ENCODE peak calls at places on chromosomes 13 and 19, in four cellular contexts. S, T, U and W are unnamed samples.

GRCh38 chr13:113275387-113275786 is 21.7 kb upstream of the LAMP1 start:
- DNase-seq in S (peak; percentile 87), T (peak; percentile 47), U (peak; percentile 49), W (peak; percentile 70)

GRCh38 chr19:49453757-49454248 is 778 bp downstream of the ALDH16A1 start:
- DNase-seq in S (no peak), T (no peak), U (no peak), W (no peak)

GRCh38 chr13:32135655-32136054 is 104.1 kb downstream of the FRY start:
- DNase-seq in S (no peak), T (no peak), U (no peak), W (no peak)

GRCh38 chr19:15769586-15769985 is 17.9 kb upstream of the OR10H5 start:
- DNase-seq in S (no peak), T (no peak), U (no peak), W (no peak)

GRCh38 chr13:107192289-107192688 is 624.4 kb upstream of the ARGLU1 start:
- DNase-seq in S (peak; percentile 31), T (no peak), U (peak; percentile 24), W (peak; percentile 85)

GRCh38 chr13:32124743-32125142 is 93.2 kb downstream of the FRY start:
- DNase-seq in S (no peak), T (no peak), U (no peak), W (no peak)

GRCh38 chr19:58510084-58510862 is 1.5 kb downstream of the SLC27A5 start:
- DNase-seq in S (no peak), T (no peak), U (no peak), W (no peak)

GRCh38 chr19:12859546-12859945 is 21.2 kb downstream of the MAST1 start:
- DNase-seq in S (no peak), T (no peak), U (no peak), W (no peak)

GRCh38 chr13:29196409-29197074 is 376.4 kb downstream of the MTUS2 start:
- DNase-seq in S (no peak), T (no peak), U (no peak), W (no peak)

GRCh38 chr19:10701955-10702307 is 692 bp downstream of the QTRT1 start:
- DNase-seq in S (no peak), T (no peak), U (peak; percentile 59), W (no peak)

GRCh38 chr19:48897181-48897580 is 1.4 kb downstream of the TULP2 start:
- DNase-seq in S (no peak), T (no peak), U (no peak), W (no peak)

GRCh38 chr19:47609885-47610545 is 1.1 kb downstream of the BICRA start:
- DNase-seq in S (peak; percentile 69), T (peak; percentile 62), U (no peak), W (no peak)

GRCh38 chr19:47418595-47419036 is 711 bp downstream of the MEIS3 start:
- DNase-seq in S (no peak), T (no peak), U (no peak), W (no peak)

GRCh38 chr13:34356686-34357434 is 538.9 kb downstream of the RFC3 start:
- DNase-seq in S (no peak), T (no peak), U (no peak), W (no peak)

GRCh38 chr13:106383791-106384190 is 151.7 kb downstream of the EFNB2 start:
- DNase-seq in S (no peak), T (no peak), U (no peak), W (no peak)

GRCh38 chr13:40635315-40635995 is 31.0 kb downstream of the FOXO1 start:
- DNase-seq in S (no peak), T (no peak), U (no peak), W (no peak)

GRCh38 chr13:101514695-101515275 is 62.3 kb downstream of the ITGBL1 start:
- DNase-seq in S (peak; percentile 91), T (peak; percentile 7), U (peak; percentile 81), W (peak; percentile 59)

GRCh38 chr19:49946415-49946814 is 14.6 kb downstream of the SIGLEC11 start:
- DNase-seq in S (no peak), T (no peak), U (no peak), W (no peak)

GRCh38 chr19:6357995-6358394 is 3.3 kb upstream of the CLPP start:
- DNase-seq in S (no peak), T (no peak), U (no peak), W (no peak)

GRCh38 chr13:23668557-23668956 is 98.3 kb downstream of the TNFRSF19 start:
- DNase-seq in S (no peak), T (no peak), U (no peak), W (no peak)

GRCh38 chr13:32538621-32539246 is at the start of gene N4BP2L2:
- DNase-seq in S (peak; percentile 100), T (peak; percentile 93), U (peak; percentile 88), W (peak; percentile 92)

GRCh38 chr13:23778879-23779278 is 110.3 kb downstream of the MIPEP start:
- DNase-seq in S (no peak), T (no peak), U (no peak), W (no peak)

GRCh38 chr13:50011461-50011860 is 3.8 kb upstream of the KCNRG start:
- DNase-seq in S (no peak), T (no peak), U (no peak), W (no peak)

GRCh38 chr19:13983213-13983889 is 22.8 kb downstream of the RFX1 start:
- DNase-seq in S (no peak), T (no peak), U (peak; percentile 8), W (no peak)

GRCh38 chr13:50276550-50276949 is 261.3 kb downstream of the KCNRG start:
- DNase-seq in S (no peak), T (no peak), U (no peak), W (no peak)

GRCh38 chr19:23771348-23771747 is 12.7 kb upstream of the ZNF681 start:
- DNase-seq in S (no peak), T (peak; percentile 18), U (no peak), W (no peak)

GRCh38 chr19:48445256-48445605 is 552 bp upstream of the GRWD1 start:
- DNase-seq in S (peak; percentile 96), T (no peak), U (peak; percentile 83), W (no peak)

GRCh38 chr13:21749410-21749809 is 78.5 kb downstream of the FGF9 start:
- DNase-seq in S (no peak), T (no peak), U (no peak), W (no peak)

GRCh38 chr19:3575949-3576673 is 3.4 kb downstream of the HMG20B start:
- DNase-seq in S (no peak), T (no peak), U (no peak), W (no peak)

GRCh38 chr13:37225414-37226047 is 120.1 kb upstream of the CSNK1A1L start:
- DNase-seq in S (no peak), T (no peak), U (no peak), W (no peak)

GRCh38 chr13:112965103-112965502 is 3.9 kb upstream of the MCF2L start:
- DNase-seq in S (peak; percentile 63), T (no peak), U (no peak), W (no peak)

GRCh38 chr13:44797685-44798084 is 191.6 kb downstream of the NUFIP1 start:
- DNase-seq in S (peak; percentile 45), T (no peak), U (no peak), W (no peak)

GRCh38 chr13:94641432-94641941 is 39.8 kb downstream of the GPR180 start:
- DNase-seq in S (peak; percentile 30), T (no peak), U (peak; percentile 94), W (peak; percentile 80)

GRCh38 chr19:55179570-55180484 is at the start of gene SYT5:
- DNase-seq in S (no peak), T (peak; percentile 70), U (no peak), W (no peak)

GRCh38 chr19:4149518-4150288 is 3.7 kb upstream of the CREB3L3 start:
- DNase-seq in S (no peak), T (no peak), U (peak; percentile 5), W (no peak)

GRCh38 chr19:8566855-8567254 is 10.4 kb downstream of the MYO1F start:
- DNase-seq in S (no peak), T (no peak), U (no peak), W (no peak)

GRCh38 chr13:101749584-101749983 is 297.1 kb downstream of the ITGBL1 start:
- DNase-seq in S (no peak), T (no peak), U (no peak), W (no peak)

GRCh38 chr13:49865174-49865573 is 71.0 kb downstream of the SPRYD7 start:
- DNase-seq in S (no peak), T (no peak), U (no peak), W (no peak)

GRCh38 chr19:11268783-11269267 is 6.5 kb upstream of the DOCK6 start:
- DNase-seq in S (peak; percentile 33), T (no peak), U (no peak), W (peak; percentile 45)